ENCODE peak calls at places on chromosome 9, in ten cellular contexts. R, D, U, V, F, Y, N, X, W and E are unnamed samples.

GRCh38 chr9:129823163-129823933 is 588 bp downstream of the TOR1A start:
- DNase-seq in R (no peak), D (no peak), N (no peak), W (no peak), U (peak), X (no peak), F (peak), Y (peak), V (no peak), E (peak)

GRCh38 chr9:89916001-89916635 is 311.3 kb downstream of the GADD45G start:
- DNase-seq in X (no peak), W (no peak), F (no peak), U (no peak), R (no peak), Y (no peak), N (no peak), D (no peak), V (no peak), E (no peak)

GRCh38 chr9:131198316-131198715 is 72.9 kb downstream of the NUP214 start:
- DNase-seq in F (no peak), N (no peak), R (no peak), V (no peak), W (no peak), X (no peak), Y (no peak), D (no peak), U (no peak), E (no peak)

GRCh38 chr9:100228352-100228869 is 124.3 kb downstream of the TEX10 start:
- DNase-seq in Y (no peak), N (no peak), F (no peak), U (no peak), W (no peak), D (no peak), V (no peak), X (no peak), R (no peak), E (no peak)

GRCh38 chr9:129962376-129962765 is 80.6 kb downstream of the FNBP1 start:
- DNase-seq in D (no peak), X (no peak), V (no peak), Y (no peak), W (no peak), R (no peak), F (no peak), U (no peak), N (no peak), E (peak)

GRCh38 chr9:78397045-78397843 is 100.3 kb downstream of the PSAT1 start:
- DNase-seq in D (no peak), R (no peak), U (no peak), X (peak), W (peak), N (no peak), F (no peak), Y (no peak), V (no peak), E (no peak)

GRCh38 chr9:20848490-20848889 is 164.4 kb downstream of the FOCAD start:
- DNase-seq in R (no peak), F (no peak), D (no peak), V (no peak), Y (peak), U (no peak), X (no peak), N (no peak), W (no peak), E (no peak)

GRCh38 chr9:84500218-84500617 is 159.7 kb upstream of the SLC28A3 start:
- DNase-seq in U (no peak), V (no peak), Y (no peak), N (no peak), W (no peak), R (no peak), F (no peak), D (no peak), X (no peak), E (no peak)

GRCh38 chr9:22413884-22414283 is 32.7 kb upstream of the DMRTA1 start:
- DNase-seq in V (no peak), D (no peak), R (no peak), F (no peak), Y (peak), U (peak), W (no peak), X (no peak), N (no peak), E (peak)

GRCh38 chr9:34591091-34591910 is 1.8 kb upstream of the CNTFR start:
- DNase-seq in W (peak), N (peak), D (peak), U (peak), X (peak), R (peak), Y (peak), F (peak), V (peak), E (peak)

GRCh38 chr9:87320485-87320884 is 177.2 kb upstream of the DAPK1 start:
- DNase-seq in D (no peak), N (no peak), F (no peak), Y (no peak), U (no peak), R (no peak), V (no peak), X (no peak), W (no peak), E (no peak)

GRCh38 chr9:25117791-25118190 is 560.5 kb downstream of the TUSC1 start:
- DNase-seq in U (no peak), Y (no peak), F (no peak), D (no peak), V (no peak), N (no peak), X (no peak), R (no peak), W (no peak), E (no peak)

GRCh38 chr9:118023649-118024048 is 319.4 kb downstream of the TLR4 start:
- DNase-seq in W (no peak), Y (no peak), D (no peak), N (no peak), R (no peak), X (no peak), F (no peak), V (no peak), U (no peak), E (no peak)

GRCh38 chr9:91033802-91034201 is 232.2 kb downstream of the SYK start:
- DNase-seq in Y (no peak), V (peak), U (no peak), F (no peak), N (no peak), W (no peak), X (no peak), R (peak), D (peak), E (peak)

GRCh38 chr9:30476826-30477225 is 1907.6 kb upstream of the ACO1 start:
- DNase-seq in N (no peak), X (no peak), F (no peak), U (no peak), D (no peak), Y (no peak), R (no peak), W (no peak), V (no peak), E (no peak)

GRCh38 chr9:135468866-135469521 is 10.6 kb upstream of the PPP1R26 start:
- DNase-seq in D (peak), F (no peak), W (no peak), X (no peak), R (no peak), Y (no peak), V (peak), U (peak), N (no peak), E (no peak)

GRCh38 chr9:1117439-1117838 is 67.3 kb downstream of the DMRT2 start:
- DNase-seq in U (no peak), N (no peak), Y (no peak), X (no peak), R (no peak), D (no peak), W (no peak), V (no peak), F (no peak), E (no peak)

GRCh38 chr9:122127396-122127798 is 32.2 kb downstream of the NDUFA8 start:
- DNase-seq in Y (no peak), U (no peak), R (no peak), D (no peak), W (peak), X (no peak), N (no peak), V (no peak), F (no peak), E (no peak)

GRCh38 chr9:70859694-70860093 is 261.7 kb downstream of the TRPM3 start:
- DNase-seq in D (no peak), N (no peak), W (no peak), F (no peak), Y (no peak), V (no peak), X (no peak), R (no peak), U (no peak), E (no peak)

GRCh38 chr9:123712399-123712798 is 217.5 kb downstream of the DENND1A start:
- DNase-seq in X (no peak), N (no peak), U (peak), W (no peak), Y (no peak), R (no peak), D (no peak), F (no peak), V (no peak), E (peak)

GRCh38 chr9:134002796-134003195 is 10.7 kb upstream of the VAV2 start:
- DNase-seq in D (no peak), R (no peak), Y (no peak), N (no peak), F (no peak), W (no peak), V (no peak), U (no peak), X (no peak), E (no peak)

GRCh38 chr9:124810513-124811355 is 33.8 kb downstream of the OLFML2A start:
- DNase-seq in Y (peak), V (no peak), U (peak), X (no peak), D (no peak), F (no peak), W (no peak), N (no peak), R (peak), E (peak)

GRCh38 chr9:134993416-134993815 is 75.7 kb upstream of the FCN1 start:
- DNase-seq in D (no peak), X (no peak), R (no peak), U (no peak), F (no peak), V (no peak), W (no peak), N (peak), Y (no peak), E (no peak)

GRCh38 chr9:123131258-123131657 is 97.8 kb downstream of the GPR21 start:
- DNase-seq in N (no peak), Y (peak), W (no peak), D (no peak), U (peak), R (no peak), F (no peak), V (no peak), X (no peak), E (peak)

GRCh38 chr9:134709512-134710270 is 68.1 kb downstream of the COL5A1 start:
- DNase-seq in D (no peak), X (no peak), F (no peak), R (peak), N (peak), W (no peak), Y (peak), U (peak), V (no peak), E (peak)